ENCODE peak calls at places on chromosomes 2 and 18, in six cellular contexts. J, A, H, V, T and W are unnamed samples. For H3K4me1, the result is how much of the 10 kb centered on the place peaks cover.

GRCh38 chr2:111930875-111931274 is 32.5 kb downstream of the MERTK start:
- DNase-seq in T (no peak), H (no peak), V (no peak), A (no peak), J (no peak), W (no peak)

GRCh38 chr18:53004798-53005197 is 664.8 kb downstream of the DCC start:
- DNase-seq in A (no peak), T (no peak), H (no peak), J (no peak), V (peak), W (no peak)

GRCh38 chr2:19347619-19348562 is 10.5 kb downstream of the OSR1 start:
- DNase-seq in T (peak), H (peak), J (peak), V (peak), A (peak), W (peak)

GRCh38 chr2:229798446-229799147 is 84.2 kb upstream of the DNER start:
- DNase-seq in H (no peak), J (no peak), A (no peak), V (no peak), T (no peak), W (no peak)

GRCh38 chr18:4658804-4659203 is 203.7 kb upstream of the DLGAP1 start:
- DNase-seq in A (no peak), J (no peak), V (no peak), T (no peak), H (no peak), W (no peak)

GRCh38 chr2:82797469-82797868 is 1661.6 kb downstream of the SUCLG1 start:
- DNase-seq in V (no peak), J (no peak), A (no peak), T (no peak), H (no peak), W (no peak)

GRCh38 chr2:102396012-102396411 is 26.9 kb upstream of the IL18RAP start:
- DNase-seq in V (no peak), A (no peak), H (no peak), J (no peak), T (no peak), W (no peak)

GRCh38 chr18:79680100-79680879 is 687 bp downstream of the CTDP1 start:
- DNase-seq in H (no peak), J (no peak), T (no peak), V (peak), A (no peak), W (peak)

GRCh38 chr2:177629357-177630000 is 236.9 kb downstream of the AGPS start:
- DNase-seq in H (no peak), A (no peak), V (no peak), J (no peak), T (no peak), W (no peak)

GRCh38 chr18:58335223-58335622 is 291.2 kb downstream of the NEDD4L start:
- DNase-seq in A (no peak), T (no peak), V (no peak), J (no peak), H (no peak), W (no peak)

GRCh38 chr2:173978447-173978846 is 13.3 kb upstream of the SP3 start:
- DNase-seq in T (no peak), J (no peak), A (no peak), V (no peak), H (no peak), W (no peak)

GRCh38 chr2:165015052-165015642 is 59.8 kb upstream of the SLC38A11 start:
- DNase-seq in A (peak), T (peak), V (peak), J (peak), H (peak), W (peak)

GRCh38 chr2:177241771-177242135 is 22.8 kb downstream of the NFE2L2 start:
- DNase-seq in J (no peak), H (no peak), T (no peak), V (no peak), A (no peak), W (no peak)

GRCh38 chr2:41930807-41931566 is 116.8 kb upstream of the PKDCC start:
- DNase-seq in T (no peak), V (no peak), J (no peak), A (no peak), H (no peak), W (no peak)

GRCh38 chr2:241843321-241844065 is 15.2 kb downstream of the PDCD1 start:
- DNase-seq in A (no peak), V (no peak), H (no peak), T (peak), J (no peak), W (no peak)

GRCh38 chr2:75952173-75952572 is 241.5 kb upstream of the GCFC2 start:
- DNase-seq in T (no peak), A (no peak), J (no peak), H (no peak), V (no peak), W (no peak)

GRCh38 chr2:207993141-207993763 is 32.1 kb downstream of the PLEKHM3 start:
- DNase-seq in T (no peak), V (no peak), A (no peak), H (no peak), J (no peak), W (no peak)

GRCh38 chr2:71601136-71602114 is 148.1 kb downstream of the DYSF start:
- DNase-seq in H (no peak), V (no peak), A (no peak), J (peak), T (no peak), W (no peak)

GRCh38 chr2:71772510-71773172 is 319.3 kb downstream of the DYSF start:
- DNase-seq in H (no peak), J (no peak), A (no peak), T (no peak), V (no peak), W (no peak)

GRCh38 chr2:101265893-101266499 is 13.3 kb downstream of the CNOT11 start:
- DNase-seq in H (no peak), V (no peak), J (peak), T (peak), A (peak), W (no peak)

GRCh38 chr2:160336091-160336490 is 136.0 kb upstream of the ITGB6 start:
- DNase-seq in H (no peak), J (no peak), A (no peak), V (no peak), T (no peak), W (no peak)

GRCh38 chr2:166900700-166901099 is 12.4 kb downstream of the XIRP2 start:
- DNase-seq in V (peak), A (no peak), J (no peak), T (peak), H (no peak), W (no peak)

GRCh38 chr2:174610243-174610995 is 12.8 kb upstream of the WIPF1 start:
- DNase-seq in J (no peak), H (no peak), V (no peak), A (no peak), T (no peak), W (no peak)

GRCh38 chr18:12334280-12335262 is 26.5 kb downstream of the TUBB6 start:
- DNase-seq in A (no peak), H (no peak), V (peak), T (peak), J (peak), W (no peak)

GRCh38 chr18:31723998-31724711 is 36.5 kb downstream of the SLC25A52 start:
- DNase-seq in T (no peak), J (peak), A (no peak), H (no peak), V (no peak), W (no peak)

GRCh38 chr2:143577489-143577888 is 448.3 kb downstream of the ARHGAP15 start:
- DNase-seq in T (no peak), V (no peak), J (no peak), H (no peak), A (no peak), W (no peak)

GRCh38 chr2:25822190-25823117 is 55.8 kb downstream of the ASXL2 start:
- DNase-seq in V (no peak), T (peak), A (peak), J (peak), H (peak), W (peak)

GRCh38 chr18:75115514-75115913 is 93.4 kb downstream of the PTGR3 start:
- DNase-seq in H (no peak), A (no peak), V (no peak), T (no peak), J (no peak), W (no peak)

GRCh38 chr2:55048514-55048924 is 1.7 kb downstream of the RTN4 start:
- DNase-seq in V (peak), T (no peak), J (no peak), H (peak), A (no peak), W (no peak)

GRCh38 chr2:158724803-158725271 is 70.3 kb upstream of the DAPL1 start:
- DNase-seq in J (no peak), T (no peak), H (peak), V (no peak), A (peak), W (no peak)

GRCh38 chr18:63963610-63964256 is 6.1 kb upstream of the SERPINB8 start:
- DNase-seq in H (peak), J (no peak), A (no peak), T (peak), V (peak), W (peak)

GRCh38 chr2:119638891-119639539 is 40.0 kb upstream of the TMEM177 start:
- DNase-seq in J (no peak), V (peak), H (no peak), A (no peak), T (peak), W (no peak)

GRCh38 chr18:66523219-66523991 is 80.5 kb downstream of the CDH19 start:
- DNase-seq in J (no peak), T (no peak), H (no peak), A (no peak), V (no peak), W (no peak)

GRCh38 chr2:145909175-145909574 is 1389.3 kb upstream of the ZEB2 start:
- DNase-seq in H (no peak), T (no peak), J (no peak), A (no peak), V (no peak), W (no peak)

GRCh38 chr2:218329826-218330651 is 26.6 kb upstream of the CATIP start:
- DNase-seq in A (no peak), H (no peak), T (no peak), V (no peak), J (no peak), W (no peak)

GRCh38 chr2:157868993-157869392 is 7.1 kb downstream of the ACVR1 start:
- DNase-seq in A (no peak), H (no peak), V (no peak), T (no peak), J (no peak), W (no peak)

GRCh38 chr18:44911773-44912172 is 231.1 kb downstream of the SETBP1 start:
- DNase-seq in H (no peak), V (no peak), A (no peak), T (no peak), J (no peak), W (no peak)
- H3K4me1 ChIP-seq in H (under half), V (under half), A (under half), T (under half), J (under half), W (under half)

GRCh38 chr18:2180586-2180985 is 390.7 kb downstream of the METTL4 start:
- DNase-seq in A (no peak), T (no peak), H (no peak), J (no peak), V (no peak), W (no peak)
- TF ChIP-seq CTCF in A (no peak), T (no peak), H (no peak), J (no peak), V (no peak), W (no peak)

GRCh38 chr2:141519906-141520305 is 610.9 kb downstream of the LRP1B start:
- DNase-seq in V (no peak), J (no peak), A (no peak), T (no peak), H (no peak), W (no peak)
- H3K27ac ChIP-seq in V (no peak), J (no peak), A (no peak), T (no peak), H (no peak), W (no peak)

DNA sequence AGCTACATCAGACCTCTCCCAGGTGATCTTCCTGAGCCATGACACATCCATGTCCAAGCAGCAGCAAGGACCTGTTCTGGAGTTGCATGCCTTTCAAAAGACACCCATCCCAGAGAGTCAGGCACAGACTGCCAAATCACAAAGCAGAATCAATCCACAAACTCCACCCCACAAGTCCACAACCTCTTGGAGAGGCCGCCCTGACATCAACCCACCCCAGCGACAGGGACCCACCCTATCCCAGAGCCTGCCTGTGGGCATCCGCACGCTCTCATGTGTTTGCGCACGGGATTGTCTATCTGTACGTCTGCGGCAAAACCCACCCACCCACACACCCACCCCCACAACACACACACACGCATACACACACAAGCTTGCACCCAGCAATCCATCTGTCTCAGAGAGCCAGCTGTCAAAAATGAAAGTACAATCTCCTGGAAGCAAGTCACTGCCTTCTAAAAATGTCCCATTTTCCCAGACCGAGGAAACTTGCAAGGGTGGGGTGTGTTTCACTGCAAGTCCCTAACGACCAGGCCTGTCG is 11.9 kb downstream of the SMAD7 start:
- DNase-seq in A (no peak), T (no peak), V (no peak), H (no peak), J (no peak), W (no peak)
- H3K4me1 ChIP-seq in A (half or more), T (under half), V (half or more), H (half or more), J (half or more), W (half or more)

DNA sequence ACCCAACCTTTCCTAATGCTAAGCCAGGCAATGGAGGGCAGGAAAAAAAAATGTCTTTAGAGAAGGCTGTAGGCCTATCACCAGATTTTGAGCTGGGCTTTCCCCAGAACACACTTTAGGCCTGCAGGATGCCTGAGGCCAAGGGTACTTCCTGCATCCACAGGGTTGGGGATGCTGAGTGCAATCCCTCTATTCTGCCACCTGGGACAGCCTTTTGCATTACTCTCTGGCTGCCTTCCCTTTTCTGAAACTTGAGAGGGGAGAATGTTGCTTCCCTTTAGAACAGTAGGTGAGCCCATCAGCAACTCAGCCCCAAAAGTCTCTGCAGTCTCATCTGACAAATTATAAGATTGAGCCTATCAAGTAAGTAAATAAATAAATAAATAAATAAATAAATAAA is 195.2 kb downstream of the SLC8A1 start:
- DNase-seq in J (no peak), T (peak), V (no peak), A (no peak), H (no peak), W (no peak)
- TF ChIP-seq CTCF in J (peak), T (peak), V (peak), A (no peak), H (no peak), W (no peak)

GRCh38 chr2:147886136-147886535 is 41.3 kb downstream of the ACVR2A start:
- DNase-seq in H (no peak), T (no peak), J (no peak), V (no peak), A (no peak), W (no peak)

GRCh38 chr2:147884796-147885195 is 40.0 kb downstream of the ACVR2A start:
- DNase-seq in H (no peak), V (no peak), A (no peak), J (no peak), T (no peak), W (no peak)

GRCh38 chr2:147888665-147889064 is 43.8 kb downstream of the ACVR2A start:
- DNase-seq in T (no peak), H (no peak), J (no peak), A (no peak), V (no peak), W (no peak)
- H3K27ac ChIP-seq in T (no peak), H (no peak), J (no peak), A (no peak), V (no peak), W (no peak)

GRCh38 chr2:20494246-20494645 is 47.4 kb downstream of the RHOB start:
- DNase-seq in J (no peak), T (no peak), A (no peak), V (no peak), H (no peak), W (no peak)
- H3K4me1 ChIP-seq in J (under half), T (under half), A (under half), V (under half), H (under half), W (under half)